ENCODE peak calls at places on chromosomes 1 and 21, in four cellular contexts. B is pancreas, I is astrocyte of the cerebellum, L is bronchial epithelial cell. S is an unnamed sample.

GRCh38 chr1:62177621-62178020 is 17.0 kb upstream of the L1TD1 start:
- DNase-seq in B (no peak), I (no peak), L (no peak), S (no peak)

GRCh38 chr1:72230746-72231145 is 51.6 kb downstream of the NEGR1 start:
- DNase-seq in B (no peak), I (no peak), L (peak; percentile 69), S (no peak)

GRCh38 chr1:46484783-46485490 is 4.7 kb upstream of the DMBX1 start:
- DNase-seq in B (no peak), I (no peak), L (no peak), S (no peak)

GRCh38 chr1:201655243-201655642 is 116.3 kb downstream of the NAV1 start:
- DNase-seq in B (no peak), I (peak; percentile 86), L (no peak), S (no peak)

GRCh38 chr1:72280714-72281113 is 1.6 kb downstream of the NEGR1 start:
- DNase-seq in B (no peak), I (no peak), L (no peak), S (no peak)

GRCh38 chr1:204975568-204976235 is 67.3 kb upstream of the CNTN2 start:
- DNase-seq in B (no peak), I (peak; percentile 12), L (peak; percentile 30), S (no peak)

GRCh38 chr1:22547818-22548454 is 15.4 kb upstream of the EPHA8 start:
- DNase-seq in B (no peak), I (no peak), L (no peak), S (no peak)

GRCh38 chr1:207389728-207390464 is 64.2 kb upstream of the CR2 start:
- DNase-seq in B (no peak), I (no peak), L (peak; percentile 99), S (peak; percentile 6)

GRCh38 chr21:17900281-17900989 is 81.3 kb upstream of the C21orf91 start:
- DNase-seq in B (no peak), I (no peak), L (no peak), S (no peak)